ENCODE peak calls at places on chromosomes 16 and 17, in ten cellular contexts. P is WTC11, O is tibial nerve, N is fibroblast of lung, C is GM12864, S is prostate gland, A is ovary, W is A549, V is progenitor cell of endocrine pancreas, L is omental fat pad. Q is an unnamed sample.

GRCh38 chr16:11557811-11558210 is 28.9 kb downstream of the LITAF start:
- DNase-seq in C (no peak), S (peak), V (no peak), A (no peak), L (no peak), N (no peak), W (no peak), P (no peak), O (peak), Q (no peak)

GRCh38 chr17:38554430-38555350 is 51.1 kb downstream of the SRCIN1 start:
- DNase-seq in L (no peak), C (no peak), O (no peak), S (no peak), V (no peak), A (no peak), N (peak), P (no peak), W (no peak), Q (no peak)

GRCh38 chr16:18932243-18932997 is 6.2 kb upstream of the SMG1 start:
- DNase-seq in C (no peak), V (no peak), N (peak), P (no peak), L (no peak), S (no peak), A (no peak), W (no peak), O (no peak), Q (no peak)

GRCh38 chr16:29808219-29808900 is 2.0 kb downstream of the MAZ start:
- DNase-seq in N (no peak), V (no peak), C (no peak), W (no peak), P (no peak), A (peak), S (no peak), L (no peak), O (no peak), Q (no peak)

GRCh38 chr17:46922804-46923635 is at the start of gene GOSR2:
- DNase-seq in O (peak), S (peak), L (peak), C (peak), A (peak), P (peak), W (peak), N (peak), V (peak), Q (peak)

GRCh38 chr17:7858487-7858832 is 657 bp downstream of the CYB5D1 start:
- DNase-seq in W (peak), S (no peak), P (peak), V (no peak), C (no peak), A (peak), N (peak), O (no peak), L (no peak), Q (no peak)

GRCh38 chr16:85689285-85689949 is 663 bp upstream of the GINS2 start:
- DNase-seq in V (no peak), N (no peak), S (peak), O (no peak), P (no peak), C (no peak), W (no peak), L (no peak), A (no peak), Q (no peak)

GRCh38 chr17:8839410-8839935 is 28.0 kb downstream of the PIK3R6 start:
- DNase-seq in P (no peak), V (no peak), A (no peak), S (no peak), L (no peak), W (no peak), C (no peak), N (no peak), O (no peak), Q (no peak)

GRCh38 chr16:3825103-3825502 is 55.4 kb downstream of the CREBBP start:
- DNase-seq in S (no peak), L (no peak), N (peak), A (no peak), P (no peak), V (no peak), C (no peak), W (no peak), O (no peak), Q (no peak)

GRCh38 chr17:8921147-8921546 is 44.4 kb downstream of the PIK3R5 start:
- DNase-seq in P (no peak), S (no peak), A (no peak), N (no peak), W (no peak), O (no peak), C (no peak), V (no peak), L (no peak), Q (no peak)

GRCh38 chr16:72072514-72073342 is 9.7 kb downstream of the HPR start:
- DNase-seq in C (no peak), O (no peak), L (no peak), A (peak), W (no peak), N (peak), S (no peak), P (no peak), V (no peak), Q (no peak)

GRCh38 chr16:3095869-3096268 is 3.2 kb downstream of the ZSCAN10 start:
- DNase-seq in W (peak), O (no peak), V (no peak), C (peak), N (no peak), L (no peak), P (no peak), S (no peak), A (no peak), Q (no peak)

GRCh38 chr16:72371307-72372081 is 199.5 kb upstream of the PMFBP1 start:
- DNase-seq in L (no peak), N (peak), P (peak), W (peak), C (no peak), A (no peak), V (peak), O (no peak), S (no peak), Q (no peak)

GRCh38 chr16:87138868-87139267 is 178.3 kb downstream of the C16orf95 start:
- DNase-seq in N (no peak), S (no peak), V (no peak), P (no peak), L (no peak), C (no peak), W (no peak), O (no peak), A (no peak), Q (no peak)

GRCh38 chr16:492211-492875 is 35.2 kb upstream of the CAPN15 start:
- DNase-seq in P (no peak), V (no peak), A (no peak), C (no peak), S (no peak), O (no peak), W (no peak), N (no peak), L (no peak), Q (no peak)

GRCh38 chr16:56848056-56848936 is 16.7 kb upstream of the SLC12A3 start:
- DNase-seq in A (peak), C (no peak), P (peak), V (no peak), W (no peak), O (no peak), S (no peak), N (peak), L (no peak), Q (no peak)

GRCh38 chr16:2288701-2289100 is 20.8 kb upstream of the RNPS1 start:
- DNase-seq in O (no peak), W (no peak), S (no peak), L (no peak), C (no peak), V (no peak), P (no peak), A (no peak), N (no peak), Q (no peak)

GRCh38 chr17:31541559-31541958 is 150.1 kb downstream of the RAB11FIP4 start:
- DNase-seq in P (peak), S (no peak), N (no peak), V (no peak), A (no peak), L (no peak), C (no peak), O (no peak), W (peak), Q (no peak)
- TF ChIP-seq CTCF in P (no peak), S (no peak), N (no peak), V (peak), A (no peak), L (no peak), C (peak), O (no peak), W (no peak), Q (no peak)

GRCh38 chr16:13014516-13014915 is 113.1 kb downstream of the SHISA9 start:
- DNase-seq in V (no peak), W (no peak), C (no peak), P (peak), N (no peak), S (no peak), L (no peak), O (no peak), A (no peak), Q (no peak)

GRCh38 chr16:13013043-13013442 is 111.6 kb downstream of the SHISA9 start:
- DNase-seq in S (no peak), N (no peak), V (no peak), P (no peak), C (no peak), A (no peak), O (no peak), W (no peak), L (no peak), Q (no peak)

GRCh38 chr16:13018026-13018425 is 116.6 kb downstream of the SHISA9 start:
- DNase-seq in C (no peak), W (no peak), L (no peak), A (no peak), P (no peak), V (no peak), N (no peak), S (no peak), O (no peak), Q (no peak)

DNA sequence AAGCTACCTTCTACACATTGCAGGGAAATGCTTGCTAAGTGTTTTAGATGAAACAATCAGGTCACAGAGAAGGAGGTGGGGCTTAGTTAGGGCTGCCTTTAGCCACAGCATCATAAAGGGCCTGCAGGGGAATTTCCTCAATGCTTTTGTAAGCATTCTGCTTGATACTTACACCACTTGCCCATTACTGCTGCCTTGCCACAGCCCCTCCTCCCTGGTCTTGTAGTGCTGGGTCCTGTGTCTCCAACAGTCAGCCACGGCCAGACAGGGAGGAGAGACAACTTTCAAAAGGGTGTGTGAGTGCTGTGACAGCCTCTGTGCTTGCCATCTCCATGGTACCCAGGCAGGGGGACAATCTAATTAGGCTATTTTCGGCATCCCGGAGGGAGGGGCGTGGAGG is 111.2 kb downstream of the SHISA9 start:
- DNase-seq in A (no peak), W (no peak), V (no peak), P (no peak), C (no peak), O (no peak), S (no peak), N (no peak), L (no peak), Q (no peak)
- TF ChIP-seq CTCF in A (no peak), W (no peak), V (no peak), P (no peak), C (no peak), O (no peak), S (no peak), N (no peak), L (no peak), Q (no peak)

GRCh38 chr17:82212331-82213250 is at the start of gene CCDC57:
- DNase-seq in W (peak), S (peak), N (peak), L (no peak), P (peak), A (peak), V (peak), O (peak), C (no peak), Q (peak)
- TF ChIP-seq CTCF in W (no peak), S (peak), N (no peak), L (no peak), P (no peak), A (peak), V (no peak), O (peak), C (no peak), Q (no peak)

GRCh38 chr17:45050680-45051059 is 762 bp downstream of the DCAKD start:
- DNase-seq in N (no peak), W (peak), S (no peak), V (no peak), L (no peak), O (no peak), P (no peak), A (no peak), C (no peak), Q (no peak)

GRCh38 chr17:45052052-45052772 is 780 bp upstream of the DCAKD start:
- DNase-seq in L (no peak), N (peak), V (peak), C (no peak), W (peak), A (peak), S (peak), P (peak), O (no peak), Q (no peak)

GRCh38 chr17:45046536-45047125 is 4.8 kb downstream of the DCAKD start:
- DNase-seq in C (no peak), S (no peak), W (peak), V (no peak), A (no peak), N (no peak), O (no peak), P (no peak), L (no peak), Q (no peak)

GRCh38 chr17:45048795-45049563 is 2.5 kb downstream of the DCAKD start:
- DNase-seq in P (no peak), A (no peak), V (no peak), W (peak), S (no peak), N (no peak), L (no peak), O (no peak), C (no peak), Q (no peak)

GRCh38 chr17:45051060-45051719 is at the start of gene DCAKD:
- DNase-seq in N (peak), P (peak), C (peak), L (peak), O (peak), V (peak), A (peak), W (peak), S (peak), Q (peak)
- TF ChIP-seq CTCF in N (no peak), P (no peak), C (no peak), L (no peak), O (peak), V (no peak), A (peak), W (no peak), S (peak), Q (no peak)

Q was measured in mesothelial cell of epicardium.